ENCODE peak calls at places on chromosomes 12 and 14, in five cellular contexts. P is SHP77, H is HuH-7.5, M is GM19239, D is BJ. X is an unnamed sample.

GRCh38 chr12:10196210-10196609 is 16.5 kb upstream of the GABARAPL1 start:
- DNase-seq in H (no peak), P (no peak), D (no peak), M (no peak), X (no peak)

GRCh38 chr12:26396402-26396801 is 201.0 kb downstream of the SSPN start:
- DNase-seq in M (no peak), D (no peak), P (no peak), H (no peak), X (no peak)

GRCh38 chr14:100640481-100641273 is 53.5 kb upstream of the BEGAIN start:
- DNase-seq in H (no peak), D (no peak), P (peak), M (peak), X (no peak)

GRCh38 chr12:114508529-114509129 is 102.7 kb upstream of the TBX5 start:
- DNase-seq in H (peak), P (peak), M (peak), D (peak), X (no peak)

GRCh38 chr12:80484778-80485177 is 40.7 kb downstream of the PTPRQ start:
- DNase-seq in M (no peak), D (no peak), P (no peak), H (no peak), X (no peak)

GRCh38 chr12:50110762-50111416 is 1.1 kb upstream of the COX14 start:
- DNase-seq in D (no peak), M (peak), P (peak), H (peak), X (no peak)

GRCh38 chr12:55705802-55706402 is 1.8 kb downstream of the ITGA7 start:
- DNase-seq in H (peak), M (no peak), P (no peak), D (no peak), X (peak)

GRCh38 chr14:104505085-104506074 is 74.2 kb upstream of the C14orf180 start:
- DNase-seq in P (no peak), D (no peak), H (no peak), M (no peak), X (no peak)

GRCh38 chr14:75417674-75418073 is 10.1 kb upstream of the JDP2 start:
- DNase-seq in H (no peak), P (no peak), M (no peak), D (no peak), X (no peak)

GRCh38 chr12:117300131-117300530 is 61.3 kb downstream of the NOS1 start:
- DNase-seq in H (no peak), P (no peak), D (no peak), M (no peak), X (no peak)

GRCh38 chr14:38073641-38074040 is 134.1 kb upstream of the SSTR1 start:
- DNase-seq in M (no peak), P (no peak), D (peak), H (no peak), X (no peak)

GRCh38 chr12:31324845-31325523 is 966 bp downstream of the SINHCAF start:
- DNase-seq in P (peak), D (no peak), H (peak), M (peak), X (no peak)

GRCh38 chr12:107236824-107237467 is 143.6 kb upstream of the CRY1 start:
- DNase-seq in P (no peak), D (no peak), H (no peak), M (no peak), X (no peak)

GRCh38 chr12:108657130-108657745 is 23.5 kb upstream of the SELPLG start:
- DNase-seq in H (no peak), P (no peak), D (no peak), M (no peak), X (peak)

GRCh38 chr12:126663304-126664094 is 1598.3 kb downstream of the AACS start:
- DNase-seq in P (peak), M (no peak), D (no peak), H (no peak), X (no peak)

GRCh38 chr12:95205685-95206084 is 11.6 kb downstream of the FGD6 start:
- DNase-seq in P (no peak), H (no peak), M (no peak), D (peak), X (no peak)

GRCh38 chr14:104894331-104895206 is 29.5 kb downstream of the CEP170B start:
- DNase-seq in M (no peak), H (no peak), P (no peak), D (no peak), X (no peak)

GRCh38 chr12:91072931-91073330 is 15.1 kb upstream of the KERA start:
- DNase-seq in D (no peak), M (no peak), H (no peak), P (no peak), X (no peak)

X was measured in NCI-H524 treated with DMSO at 0.1 percent for 48 hours.